ENCODE peak calls at places on chromosomes 7 and 10, in six cellular contexts. I is endothelial cell of umbilical vein, O is gastrocnemius medialis, R is NB4, E is A549, F is IMR-90. Z is an unnamed sample.
A peak's percentile ranks its signal among the peaks of the same experiment; 100 is the strongest.

GRCh38 chr10:71878327-71879034 is 27.4 kb upstream of the PSAP start:
- DNase-seq in O (no peak), R (peak; percentile 91), E (no peak), I (no peak), F (no peak), Z (no peak)

GRCh38 chr10:63120554-63120953 is 12.6 kb upstream of the NRBF2 start:
- DNase-seq in E (no peak), I (no peak), R (peak; percentile 43), F (peak; percentile 90), O (no peak), Z (no peak)

GRCh38 chr10:89426230-89426868 is 12.0 kb downstream of the IFIT5 start:
- DNase-seq in O (no peak), R (peak; percentile 64), F (peak; percentile 75), I (peak; percentile 56), E (peak; percentile 56), Z (no peak)

GRCh38 chr7:84705701-84706100 is 481.2 kb downstream of the SEMA3D start:
- DNase-seq in R (no peak), F (no peak), E (no peak), I (no peak), O (no peak), Z (no peak)

GRCh38 chr7:81780914-81781693 is 11.3 kb upstream of the HGF start:
- DNase-seq in O (no peak), E (no peak), I (no peak), R (peak; percentile 83), F (no peak), Z (no peak)

GRCh38 chr10:60798031-60798430 is 19.8 kb downstream of the CDK1 start:
- DNase-seq in O (no peak), R (no peak), E (no peak), F (peak; percentile 38), I (no peak), Z (no peak)

GRCh38 chr10:70588255-70588654 is 14.3 kb downstream of the PRF1 start:
- DNase-seq in E (no peak), F (no peak), R (peak; percentile 58), O (no peak), I (no peak), Z (no peak)

GRCh38 chr10:64113375-64113774 is 592.2 kb downstream of the REEP3 start:
- DNase-seq in E (no peak), R (no peak), F (no peak), I (no peak), O (no peak), Z (no peak)

GRCh38 chr10:101120884-101121660 is 10.0 kb upstream of the TLX1 start:
- DNase-seq in O (no peak), R (peak; percentile 48), E (no peak), I (no peak), F (no peak), Z (no peak)

GRCh38 chr10:5575482-5576153 is 50.9 kb downstream of the CALML3 start:
- DNase-seq in O (no peak), F (peak; percentile 78), R (peak; percentile 62), I (no peak), E (no peak), Z (no peak)

GRCh38 chr10:316390-316789 is 181.1 kb downstream of the ZMYND11 start:
- DNase-seq in E (no peak), R (no peak), F (no peak), O (no peak), I (no peak), Z (no peak)

GRCh38 chr7:92768501-92769360 is 67.6 kb downstream of the CDK6 start:
- DNase-seq in O (no peak), E (no peak), I (no peak), R (no peak), F (peak; percentile 64), Z (no peak)

GRCh38 chr10:31618541-31619291 is 299.7 kb downstream of the ZEB1 start:
- DNase-seq in O (peak; percentile 35), R (no peak), I (no peak), E (no peak), F (peak; percentile 75), Z (no peak)

GRCh38 chr10:13882112-13882711 is 295.4 kb downstream of the PRPF18 start:
- DNase-seq in O (peak; percentile 35), I (peak; percentile 96), R (peak; percentile 75), F (peak; percentile 98), E (no peak), Z (no peak)

GRCh38 chr7:81598951-81599350 is 170.9 kb downstream of the HGF start:
- DNase-seq in R (no peak), O (no peak), I (no peak), F (no peak), E (no peak), Z (no peak)

GRCh38 chr7:74569501-74570075 is 87.9 kb upstream of the GTF2I start:
- DNase-seq in O (no peak), E (no peak), R (no peak), I (no peak), F (no peak), Z (no peak)

GRCh38 chr7:157634401-157635147 is 297.8 kb downstream of the DNAJB6 start:
- DNase-seq in F (no peak), I (no peak), E (no peak), R (no peak), O (no peak), Z (no peak)

GRCh38 chr7:3301831-3302618 is 973 bp downstream of the SDK1 start:
- DNase-seq in O (no peak), R (no peak), F (peak; percentile 29), E (peak; percentile 35), I (peak; percentile 17), Z (no peak)

GRCh38 chr7:103048833-103049232 is 25.8 kb downstream of the FBXL13 start:
- DNase-seq in F (peak; percentile 20), I (no peak), E (no peak), O (no peak), R (peak; percentile 42), Z (no peak)

DNA sequence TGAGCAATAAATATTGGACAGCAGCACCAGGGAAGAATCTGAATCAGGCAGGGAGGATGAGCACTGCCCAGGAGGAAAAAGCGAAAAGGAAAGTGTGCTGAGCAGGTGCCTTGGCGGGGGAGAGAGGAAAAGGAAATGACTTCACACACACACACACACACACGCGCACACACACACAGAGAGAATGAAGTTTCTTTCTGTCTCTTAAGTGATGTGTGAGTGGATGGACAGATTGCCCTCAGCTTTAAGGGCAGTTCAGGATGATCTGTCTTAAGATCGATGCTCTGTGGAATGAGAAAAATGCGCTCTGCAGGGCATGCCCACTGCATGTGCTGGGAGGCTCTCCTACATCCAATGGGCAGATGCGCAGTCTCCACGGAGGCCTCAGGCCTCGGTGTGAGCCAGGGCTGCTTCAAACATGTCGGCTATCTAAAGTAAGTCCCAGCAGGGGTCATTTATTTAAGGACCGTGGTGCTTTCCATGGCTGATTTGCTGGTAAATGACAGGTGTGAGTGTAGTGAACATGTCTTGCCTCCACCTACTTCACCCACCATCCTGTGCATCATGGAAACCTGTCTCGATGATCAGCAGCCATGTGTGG is 2.5 kb upstream of the ACBD5 start:
- DNase-seq in I (peak; percentile 86), O (peak; percentile 36), E (peak; percentile 30), F (peak; percentile 82), R (peak; percentile 64), Z (no peak)
- TF ChIP-seq POLR2A in I (peak; percentile 90), O (no peak), E (peak; percentile 46), F (no peak), R (peak; percentile 30), Z (no peak)

DNA sequence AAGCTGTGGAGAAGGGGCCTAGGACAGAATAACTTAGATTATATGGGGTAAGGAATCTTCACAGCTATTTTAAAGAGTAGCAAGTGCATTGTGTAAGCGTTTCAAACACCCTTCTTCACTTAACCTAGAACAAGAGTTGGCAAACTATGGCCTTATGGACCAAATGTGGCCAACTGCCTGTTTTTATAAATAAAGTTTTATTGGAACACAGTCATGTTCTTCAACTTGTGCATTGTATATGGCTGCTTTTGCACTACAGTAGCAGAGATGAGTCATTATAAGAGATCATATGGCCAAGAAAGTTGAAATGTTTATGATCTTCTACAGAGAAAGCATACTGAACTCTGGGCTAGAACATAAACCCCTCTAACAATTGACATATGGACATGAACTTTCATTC is 187.8 kb downstream of the ETV1 start:
- DNase-seq in I (no peak), F (peak; percentile 15), O (no peak), R (no peak), E (no peak), Z (no peak)
- TF ChIP-seq CTCF in I (no peak), F (no peak), O (no peak), R (no peak), E (no peak), Z (no peak)

GRCh38 chr10:48574322-48574796 is 30.5 kb downstream of the ARHGAP22 start:
- DNase-seq in R (no peak), F (no peak), O (no peak), I (no peak), E (no peak), Z (no peak)

GRCh38 chr10:48575901-48576300 is 29.0 kb downstream of the ARHGAP22 start:
- DNase-seq in O (no peak), E (no peak), R (no peak), F (no peak), I (no peak), Z (no peak)

GRCh38 chr10:48572414-48572813 is 32.5 kb downstream of the ARHGAP22 start:
- DNase-seq in E (no peak), O (no peak), F (peak; percentile 73), I (no peak), R (no peak), Z (no peak)

GRCh38 chr10:48574817-48575380 is 30.0 kb downstream of the ARHGAP22 start:
- DNase-seq in F (no peak), E (no peak), I (no peak), O (no peak), R (no peak), Z (no peak)

GRCh38 chr10:48573045-48573444 is 31.8 kb downstream of the ARHGAP22 start:
- DNase-seq in F (no peak), O (no peak), E (no peak), R (no peak), I (no peak), Z (no peak)
- TF ChIP-seq POLR2A in F (no peak), O (no peak), E (no peak), R (no peak), I (no peak), Z (no peak)

GRCh38 chr10:7288060-7288690 is 122.7 kb downstream of the SFMBT2 start:
- DNase-seq in E (no peak), I (no peak), O (no peak), R (no peak), F (no peak), Z (no peak)
- TF ChIP-seq CTCF in E (no peak), I (no peak), O (no peak), R (no peak), F (no peak), Z (no peak)

DNA sequence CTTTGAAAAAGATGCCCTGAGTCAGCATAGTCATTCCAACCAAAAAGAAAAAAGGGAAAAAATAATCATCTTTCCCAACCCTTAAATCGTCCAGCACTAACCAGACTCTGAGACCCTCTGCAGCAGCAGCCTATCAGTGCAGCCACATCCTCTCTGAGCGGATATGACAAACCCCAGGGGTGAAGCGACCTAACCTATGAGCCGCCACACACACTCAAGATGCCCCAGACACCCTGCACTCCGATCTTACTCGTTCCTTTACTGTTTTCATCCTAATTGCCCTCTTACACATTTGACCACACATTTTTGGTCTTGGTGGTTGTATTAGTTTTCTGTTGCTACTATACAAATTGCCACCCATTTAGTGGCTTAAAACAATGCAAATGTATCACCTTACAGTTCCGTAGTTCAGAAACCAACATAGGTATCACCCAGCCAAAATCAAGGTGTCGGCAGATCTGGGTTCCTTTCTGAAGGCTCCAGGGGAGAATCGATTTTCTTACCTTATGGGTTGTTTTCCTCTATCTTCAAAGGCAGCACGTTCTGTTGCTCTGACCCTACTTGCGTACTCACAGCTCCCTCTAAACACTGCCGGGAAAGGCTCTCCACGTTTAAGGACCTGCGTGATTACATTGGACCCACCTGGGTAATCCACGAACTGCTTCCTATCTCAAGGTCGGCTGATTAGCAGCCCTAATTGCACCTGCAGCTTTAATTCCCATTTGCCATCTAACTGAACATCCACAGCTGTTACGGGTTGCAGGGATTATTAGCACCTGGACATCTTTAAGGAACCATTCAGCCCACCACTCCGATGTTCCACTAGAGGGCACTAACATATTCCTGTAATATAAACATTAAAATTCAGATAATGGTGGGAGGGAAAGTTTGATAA is 37.3 kb upstream of the PRSS1 start:
- DNase-seq in O (no peak), R (peak; percentile 27), F (peak; percentile 19), E (peak; percentile 15), I (peak; percentile 44), Z (no peak)
- TF ChIP-seq POLR2A in O (no peak), R (no peak), F (no peak), E (no peak), I (no peak), Z (no peak)